ENCODE peak calls at places on chromosome 19, in four cellular contexts. P, I, Z and X are unnamed samples.

GRCh38 chr19:48630289-48631036 is 6.7 kb downstream of the DBP start:
- DNase-seq in P (peak; percentile 83), Z (no peak), I (no peak), X (no peak)

GRCh38 chr19:16301999-16302694 is 22.5 kb upstream of the KLF2 start:
- DNase-seq in I (no peak), Z (no peak), P (peak; percentile 87), X (no peak)

GRCh38 chr19:16112778-16113177 is 1.1 kb downstream of the RAB8A start:
- DNase-seq in Z (no peak), I (no peak), P (peak; percentile 41), X (no peak)

GRCh38 chr19:2425622-2426581 is 1.5 kb downstream of the TIMM13 start:
- DNase-seq in P (peak; percentile 87), I (no peak), Z (no peak), X (no peak)

GRCh38 chr19:8569066-8569761 is 8.0 kb downstream of the MYO1F start:
- DNase-seq in Z (no peak), P (peak; percentile 97), I (peak; percentile 65), X (no peak)

GRCh38 chr19:17942582-17943283 is 9.9 kb downstream of the CCDC124 start:
- DNase-seq in I (no peak), P (peak; percentile 72), Z (no peak), X (no peak)

GRCh38 chr19:50204811-50205675 is 1.6 kb downstream of the MYH14 start:
- DNase-seq in I (no peak), P (peak; percentile 80), Z (no peak), X (no peak)

GRCh38 chr19:53538378-53539109 is 599 bp downstream of the ZNF331 start:
- DNase-seq in Z (no peak), P (no peak), I (no peak), X (no peak)

GRCh38 chr19:4911786-4912672 is 2.7 kb downstream of the UHRF1 start:
- DNase-seq in I (peak; percentile 76), P (peak; percentile 100), Z (no peak), X (no peak)